ENCODE peak calls at places on chromosomes 11 and 22, in eight cellular contexts. X is RPMI7951, D is epithelial cell of prostate, A is HuH-7, H is IMR-90, P is lung microvascular endothelial cell, U is hippocampal formation, E is Caki2. B is an unnamed sample.

GRCh38 chr11:44788536-44789227 is 61.9 kb downstream of the TSPAN18 start:
- DNase-seq in P (peak), H (peak), A (no peak), X (no peak), U (no peak), D (no peak), E (no peak), B (peak)

GRCh38 chr22:25739659-25740344 is 2.2 kb upstream of the MYO18B start:
- DNase-seq in P (no peak), A (no peak), X (no peak), U (no peak), H (no peak), D (no peak), E (no peak), B (no peak)

GRCh38 chr22:30325065-30325720 is 1.5 kb downstream of the TBC1D10A start:
- DNase-seq in P (no peak), A (no peak), U (no peak), E (peak), D (peak), X (peak), H (peak), B (peak)

GRCh38 chr11:11973361-11973800 is 35.0 kb downstream of the DKK3 start:
- DNase-seq in P (peak), E (no peak), U (peak), D (no peak), A (no peak), X (peak), H (peak), B (peak)

GRCh38 chr11:67666676-67667489 is 7.5 kb downstream of the ALDH3B2 start:
- DNase-seq in U (no peak), H (no peak), X (no peak), D (no peak), E (no peak), A (peak), P (no peak), B (no peak)

GRCh38 chr11:123055132-123055924 is 6.6 kb downstream of the HSPA8 start:
- DNase-seq in E (no peak), D (no peak), X (no peak), P (no peak), A (no peak), U (no peak), H (no peak), B (no peak)

GRCh38 chr11:79600747-79601146 is 159.9 kb upstream of the TENM4 start:
- DNase-seq in D (no peak), A (no peak), E (no peak), U (no peak), P (no peak), H (no peak), X (no peak), B (no peak)

GRCh38 chr11:73311394-73311869 is 3.4 kb downstream of the ARHGEF17 start:
- DNase-seq in D (no peak), P (no peak), E (no peak), H (no peak), U (no peak), A (no peak), X (no peak), B (no peak)

GRCh38 chr11:77094841-77095365 is 7.7 kb upstream of the OMP start:
- DNase-seq in H (no peak), U (no peak), A (no peak), D (no peak), X (no peak), E (no peak), P (no peak), B (no peak)

GRCh38 chr11:71451596-71452353 is 1.2 kb upstream of the NADSYN1 start:
- DNase-seq in E (peak), A (no peak), H (no peak), D (no peak), P (no peak), X (no peak), U (no peak), B (no peak)

GRCh38 chr11:57656936-57657289 is 649 bp upstream of the CLP1 start:
- DNase-seq in E (no peak), X (no peak), U (no peak), P (no peak), A (no peak), D (no peak), H (no peak), B (no peak)

GRCh38 chr22:50218996-50219727 is 18.4 kb downstream of the SELENOO start:
- DNase-seq in U (no peak), A (no peak), H (peak), P (peak), X (peak), E (peak), D (peak), B (peak)

GRCh38 chr22:44584256-44584902 is 86.3 kb upstream of the RTL6 start:
- DNase-seq in H (no peak), E (no peak), A (no peak), P (no peak), D (no peak), X (no peak), U (no peak), B (no peak)

GRCh38 chr22:31044262-31044861 is 36.8 kb upstream of the SMTN start:
- DNase-seq in D (no peak), A (no peak), P (peak), U (no peak), X (peak), E (no peak), H (peak), B (peak)

GRCh38 chr11:88695701-88696414 is 358.3 kb upstream of the CTSC start:
- DNase-seq in H (no peak), D (no peak), P (no peak), X (peak), A (no peak), U (no peak), E (no peak), B (no peak)

GRCh38 chr11:120198403-120198786 is 12.4 kb upstream of the OAF start:
- DNase-seq in A (no peak), E (no peak), P (no peak), D (no peak), H (no peak), U (no peak), X (no peak), B (no peak)

GRCh38 chr22:27724181-27724580 is 77.4 kb downstream of the MN1 start:
- DNase-seq in P (no peak), E (peak), D (no peak), U (no peak), X (no peak), H (no peak), A (no peak), B (no peak)

B was measured in dermis microvascular lymphatic vessel endothelial cell.